ENCODE peak calls at places on chromosome 13, in five cellular contexts. R is GM13977, P is tibial nerve, C is A549, S is progenitor cell of endocrine pancreas. U is an unnamed sample.

GRCh38 chr13:106772202-106772601 is 204.3 kb upstream of the ARGLU1 start:
- DNase-seq in R (no peak), P (no peak), C (no peak), S (no peak), U (no peak)

GRCh38 chr13:26710166-26710565 is 50.4 kb downstream of the GPR12 start:
- DNase-seq in R (no peak), P (no peak), C (no peak), S (no peak), U (no peak)

GRCh38 chr13:112066624-112067004 is 335 bp upstream of the SOX1 start:
- DNase-seq in R (no peak), P (no peak), C (no peak), S (no peak), U (no peak)

GRCh38 chr13:96806750-96807149 is 187.5 kb downstream of the OXGR1 start:
- DNase-seq in R (no peak), P (no peak), C (no peak), S (no peak), U (no peak)

GRCh38 chr13:32150794-32151193 is 119.2 kb downstream of the FRY start:
- DNase-seq in R (no peak), P (peak), C (no peak), S (no peak), U (no peak)

GRCh38 chr13:111460548-111461444 is 140.4 kb downstream of the TEX29 start:
- DNase-seq in R (no peak), P (no peak), C (peak), S (no peak), U (no peak)

GRCh38 chr13:37868691-37869505 is 674 bp downstream of the TRPC4 start:
- DNase-seq in R (no peak), P (no peak), C (no peak), S (no peak), U (peak)

GRCh38 chr13:75762967-75763366 is 126.8 kb downstream of the LMO7 start:
- DNase-seq in R (no peak), P (no peak), C (no peak), S (no peak), U (no peak)

GRCh38 chr13:100808330-100808729 is 133.7 kb upstream of the TMTC4 start:
- DNase-seq in R (no peak), P (no peak), C (no peak), S (no peak), U (no peak)

GRCh38 chr13:26132756-26133155 is 80.9 kb upstream of the SHISA2 start:
- DNase-seq in R (no peak), P (no peak), C (no peak), S (no peak), U (no peak)

GRCh38 chr13:70884196-70884595 is 775.9 kb upstream of the KLHL1 start:
- DNase-seq in R (no peak), P (no peak), C (no peak), S (no peak), U (no peak)

GRCh38 chr13:101916758-101917474 is 464.4 kb downstream of the ITGBL1 start:
- DNase-seq in R (peak), P (no peak), C (no peak), S (no peak), U (peak)

GRCh38 chr13:111906306-111906705 is 160.6 kb upstream of the SOX1 start:
- DNase-seq in R (no peak), P (no peak), C (no peak), S (no peak), U (no peak)

GRCh38 chr13:113407531-113408393 is 43.8 kb upstream of the GRTP1 start:
- DNase-seq in R (no peak), P (peak), C (no peak), S (no peak), U (no peak)

GRCh38 chr13:67023088-67023893 is 206.8 kb downstream of the PCDH9 start:
- DNase-seq in R (no peak), P (no peak), C (peak), S (no peak), U (no peak)

GRCh38 chr13:32660227-32660626 is 74.0 kb downstream of the PDS5B start:
- DNase-seq in R (no peak), P (no peak), C (no peak), S (no peak), U (no peak)

GRCh38 chr13:27425151-27425917 is 915 bp downstream of the GTF3A start:
- DNase-seq in R (no peak), P (no peak), C (no peak), S (no peak), U (no peak)

GRCh38 chr13:28037399-28037798 is 48.9 kb upstream of the URAD start:
- DNase-seq in R (no peak), P (no peak), C (no peak), S (no peak), U (no peak)

GRCh38 chr13:46543307-46543706 is 9.7 kb upstream of the LRCH1 start:
- DNase-seq in R (no peak), P (no peak), C (no peak), S (no peak), U (no peak)

GRCh38 chr13:27830010-27830409 is 37.7 kb downstream of the GSX1 start:
- DNase-seq in R (peak), P (no peak), C (peak), S (peak), U (peak)

GRCh38 chr13:78398743-78399410 is 204.5 kb downstream of the POU4F1 start:
- DNase-seq in R (peak), P (no peak), C (no peak), S (no peak), U (peak)

GRCh38 chr13:114148521-114148855 is 16.1 kb upstream of the RASA3 start:
- DNase-seq in R (peak), P (no peak), C (no peak), S (no peak), U (peak)

U was measured in GM10248.